ENCODE peak calls at places on chromosomes 11 and 22, in seven cellular contexts. Q, W, P, N, Y, A and F are unnamed samples.

GRCh38 chr22:46674367-46674781 is 54.2 kb downstream of the GRAMD4 start:
- DNase-seq in N (peak; percentile 66), Q (peak; percentile 73), P (peak; percentile 60), Y (peak; percentile 42), A (no peak), W (peak; percentile 92), F (no peak)

GRCh38 chr11:96091476-96091875 is 167.6 kb upstream of the MTMR2 start:
- DNase-seq in N (no peak), W (no peak), Y (no peak), P (no peak), Q (no peak), A (no peak), F (no peak)

GRCh38 chr11:697028-697491 is 1.4 kb downstream of the TMEM80 start:
- DNase-seq in W (peak; percentile 44), A (peak; percentile 91), Q (no peak), N (no peak), Y (peak; percentile 42), P (no peak), F (peak; percentile 53)

GRCh38 chr11:92492372-92492771 is 267.8 kb downstream of the FAT3 start:
- DNase-seq in A (no peak), W (no peak), N (no peak), Q (no peak), P (no peak), Y (no peak), F (no peak)

GRCh38 chr11:85406841-85407240 is 220.3 kb downstream of the DLG2 start:
- DNase-seq in A (no peak), Q (no peak), W (no peak), N (no peak), P (no peak), Y (no peak), F (no peak)

GRCh38 chr11:87092159-87092558 is 54.4 kb downstream of the TMEM135 start:
- DNase-seq in Y (no peak), Q (no peak), P (no peak), A (no peak), W (no peak), N (no peak), F (no peak)

GRCh38 chr22:50014655-50015401 is 2.3 kb upstream of the IL17REL start:
- DNase-seq in Q (no peak), P (no peak), A (no peak), N (no peak), W (no peak), Y (no peak), F (no peak)

GRCh38 chr22:23754980-23755636 is 883 bp upstream of the VPREB3 start:
- DNase-seq in P (no peak), Y (no peak), A (no peak), N (no peak), Q (no peak), W (no peak), F (no peak)

GRCh38 chr22:19085233-19086043 is 36.8 kb downstream of the DGCR2 start:
- DNase-seq in P (no peak), Y (no peak), W (peak; percentile 13), Q (no peak), A (no peak), N (no peak), F (no peak)

GRCh38 chr22:24037851-24038765 is 27.0 kb downstream of the CABIN1 start:
- DNase-seq in W (no peak), Q (no peak), N (no peak), P (peak; percentile 10), Y (no peak), A (no peak), F (no peak)

GRCh38 chr11:113994077-113994954 is 19.4 kb downstream of the HTR3A start:
- DNase-seq in Y (peak; percentile 27), N (no peak), Q (no peak), W (peak; percentile 38), A (no peak), P (peak; percentile 36), F (no peak)

GRCh38 chr11:72970557-72971118 is 156.4 kb downstream of the ATG16L2 start:
- DNase-seq in N (no peak), Q (no peak), A (no peak), Y (no peak), P (no peak), W (no peak), F (no peak)

GRCh38 chr11:2794419-2794795 is 91.2 kb downstream of the CDKN1C start:
- DNase-seq in N (peak; percentile 6), P (peak; percentile 24), Y (no peak), Q (peak; percentile 22), A (no peak), W (no peak), F (no peak)

GRCh38 chr22:18955696-18956095 is 19.6 kb upstream of the PRODH start:
- DNase-seq in A (no peak), P (no peak), Y (no peak), W (no peak), N (no peak), Q (no peak), F (no peak)

GRCh38 chr11:96035744-96036087 is 111.8 kb upstream of the MTMR2 start:
- DNase-seq in A (no peak), W (no peak), N (no peak), P (no peak), Y (no peak), Q (no peak), F (no peak)

GRCh38 chr11:128720522-128720985 is 26.7 kb downstream of the FLI1 start:
- DNase-seq in P (peak; percentile 42), Y (no peak), W (peak; percentile 66), Q (no peak), A (no peak), N (no peak), F (no peak)

GRCh38 chr22:43094085-43094484 is 4.9 kb upstream of the TTLL1 start:
- DNase-seq in P (peak; percentile 53), A (no peak), W (no peak), Y (no peak), N (peak; percentile 76), Q (peak; percentile 88), F (no peak)

GRCh38 chr11:111540114-111540920 is at the start of gene LAYN:
- DNase-seq in Q (peak; percentile 61), W (peak; percentile 23), A (no peak), N (peak; percentile 49), P (peak; percentile 28), Y (peak; percentile 67), F (no peak)

GRCh38 chr22:39655736-39656285 is 85.3 kb downstream of the CACNA1I start:
- DNase-seq in P (no peak), Y (no peak), Q (no peak), N (no peak), W (no peak), A (no peak), F (no peak)

GRCh38 chr22:27900153-27900552 is 18.9 kb downstream of the PITPNB start:
- DNase-seq in A (no peak), Y (no peak), Q (no peak), N (no peak), P (no peak), W (no peak), F (no peak)

GRCh38 chr11:13596601-13597000 is 71.9 kb upstream of the FAR1 start:
- DNase-seq in Q (no peak), A (no peak), Y (no peak), N (no peak), P (no peak), W (no peak), F (no peak)

GRCh38 chr22:49702068-49702397 is 125.6 kb downstream of the BRD1 start:
- DNase-seq in A (no peak), Y (no peak), W (no peak), Q (no peak), P (no peak), N (no peak), F (no peak)

GRCh38 chr11:5857590-5857989 is at the start of gene OR52E8:
- DNase-seq in N (no peak), W (no peak), Q (no peak), Y (no peak), P (no peak), A (no peak), F (no peak)

GRCh38 chr11:68632802-68633201 is 51.5 kb upstream of the GAL start:
- DNase-seq in Y (no peak), Q (no peak), N (no peak), P (peak; percentile 66), A (peak; percentile 13), W (peak; percentile 34), F (peak; percentile 14)
- TF ChIP-seq CTCF in Y (no peak), Q (no peak), N (no peak), P (no peak), A (peak; percentile 80), W (peak; percentile 56), F (peak; percentile 62)

GRCh38 chr11:15114501-15115475 is at the start of gene INSC:
- DNase-seq in A (no peak), Q (peak; percentile 43), W (no peak), P (no peak), N (peak; percentile 31), Y (no peak), F (no peak)
- H3K4me3 ChIP-seq in A (peak within 1 kb of the TSS; percentile 45), Q (no peak within 1 kb of the TSS), W (peak within 1 kb of the TSS; percentile 32), P (peak within 1 kb of the TSS; percentile 21), N (peak within 1 kb of the TSS; percentile 34), Y (no peak within 1 kb of the TSS), F (peak within 1 kb of the TSS; percentile 47)

GRCh38 chr11:12016246-12016645 is 7.8 kb upstream of the DKK3 start:
- DNase-seq in W (no peak), P (no peak), Q (no peak), Y (no peak), A (no peak), N (no peak), F (no peak)
- TF ChIP-seq CTCF in W (no peak), P (no peak), Q (no peak), Y (no peak), A (peak; percentile 29), N (no peak), F (peak; percentile 8)

GRCh38 chr22:30212996-30213441 is 33.5 kb downstream of the LIF start:
- DNase-seq in N (no peak), W (no peak), Q (peak; percentile 31), Y (no peak), P (no peak), A (no peak), F (peak; percentile 28)
- H3K4me3 ChIP-seq in N (no peak overlapping the region), W (no peak overlapping the region), Q (no peak overlapping the region), Y (no peak overlapping the region), P (no peak overlapping the region), A (no peak overlapping the region), F (no peak overlapping the region)

GRCh38 chr22:35547993-35548761 is 7.5 kb downstream of the RASD2 start:
- DNase-seq in P (no peak), N (no peak), W (no peak), Q (no peak), Y (no peak), A (no peak), F (no peak)
- TF ChIP-seq CTCF in P (no peak), N (no peak), W (no peak), Q (no peak), Y (no peak), A (no peak), F (no peak)